ENCODE peak calls at places on chromosomes 1 and 21, in nine cellular contexts. Z is A549, G is fibroblast of lung, X is heart left ventricle, V is ovary, I is foreskin fibroblast, L is IMR-90, R is heart right ventricle, M is AG04450. Y is an unnamed sample.

GRCh38 chr1:58395355-58395754 is 151.2 kb downstream of the OMA1 start:
- DNase-seq in Z (peak), G (peak), X (peak), V (no peak), I (peak), L (peak), R (no peak), M (peak), Y (peak)

GRCh38 chr1:44783697-44784093 is 4.3 kb downstream of the BEST4 start:
- DNase-seq in Z (no peak), G (no peak), X (no peak), V (no peak), I (no peak), L (no peak), R (no peak), M (no peak), Y (no peak)

GRCh38 chr1:98459471-98459870 is 202.1 kb upstream of the SNX7 start:
- DNase-seq in Z (no peak), G (no peak), X (no peak), V (no peak), I (no peak), L (no peak), R (no peak), M (no peak), Y (no peak)

GRCh38 chr1:12296623-12297022 is 66.8 kb downstream of the VPS13D start:
- DNase-seq in Z (no peak), G (peak), X (no peak), V (no peak), I (peak), L (peak), R (no peak), M (no peak), Y (peak)

GRCh38 chr1:182143825-182144661 is 82.5 kb upstream of the ZNF648 start:
- DNase-seq in Z (no peak), G (peak), X (peak), V (peak), I (peak), L (peak), R (peak), M (no peak), Y (peak)

GRCh38 chr1:17359808-17360207 is 12.2 kb upstream of the PADI6 start:
- DNase-seq in Z (no peak), G (no peak), X (no peak), V (no peak), I (no peak), L (no peak), R (no peak), M (no peak), Y (no peak)

GRCh38 chr1:185479781-185480180 is 162.7 kb upstream of the IVNS1ABP start:
- DNase-seq in Z (no peak), G (no peak), X (no peak), V (no peak), I (no peak), L (no peak), R (no peak), M (no peak), Y (no peak)

GRCh38 chr21:20811702-20812101 is 186.5 kb upstream of the NCAM2 start:
- DNase-seq in Z (no peak), G (no peak), X (no peak), V (no peak), I (no peak), L (no peak), R (no peak), M (no peak), Y (no peak)

GRCh38 chr1:201637282-201638076 is 98.6 kb downstream of the NAV1 start:
- DNase-seq in Z (no peak), G (peak), X (no peak), V (no peak), I (peak), L (peak), R (no peak), M (no peak), Y (peak)

GRCh38 chr21:44441581-44442265 is 13.6 kb upstream of the LRRC3 start:
- DNase-seq in Z (no peak), G (no peak), X (no peak), V (peak), I (no peak), L (no peak), R (peak), M (no peak), Y (no peak)

GRCh38 chr1:222288056-222288455 is 259.8 kb downstream of the HHIPL2 start:
- DNase-seq in Z (no peak), G (peak), X (no peak), V (no peak), I (peak), L (peak), R (no peak), M (no peak), Y (no peak)

GRCh38 chr1:81920245-81920740 is 119.6 kb downstream of the ADGRL2 start:
- DNase-seq in Z (no peak), G (peak), X (peak), V (peak), I (peak), L (peak), R (peak), M (peak), Y (peak)

GRCh38 chr1:226603030-226603960 is 54.7 kb downstream of the STUM start:
- DNase-seq in Z (no peak), G (peak), X (peak), V (peak), I (peak), L (peak), R (peak), M (no peak), Y (peak)

GRCh38 chr21:41250519-41250918 is 66.1 kb upstream of the FAM3B start:
- DNase-seq in Z (no peak), G (peak), X (no peak), V (no peak), I (peak), L (peak), R (no peak), M (no peak), Y (peak)

GRCh38 chr1:231057410-231057809 is 17.4 kb upstream of the FAM89A start:
- DNase-seq in Z (no peak), G (no peak), X (no peak), V (no peak), I (no peak), L (no peak), R (no peak), M (no peak), Y (no peak)

GRCh38 chr1:58584082-58584895 is 7.2 kb upstream of the TACSTD2 start:
- DNase-seq in Z (peak), G (peak), X (no peak), V (peak), I (peak), L (peak), R (peak), M (peak), Y (peak)

GRCh38 chr1:7608628-7609295 is 162.3 kb upstream of the VAMP3 start:
- DNase-seq in Z (no peak), G (no peak), X (no peak), V (peak), I (no peak), L (peak), R (no peak), M (no peak), Y (peak)

GRCh38 chr1:2867861-2868260 is 66.4 kb upstream of the TTC34 start:
- DNase-seq in Z (no peak), G (no peak), X (no peak), V (no peak), I (no peak), L (no peak), R (no peak), M (no peak), Y (no peak)

GRCh38 chr1:207791290-207791689 is 39.4 kb downstream of the CD46 start:
- DNase-seq in Z (no peak), G (no peak), X (no peak), V (no peak), I (no peak), L (no peak), R (no peak), M (no peak), Y (no peak)

GRCh38 chr1:192807968-192808587 is 761 bp upstream of the RGS2 start:
- DNase-seq in Z (peak), G (peak), X (no peak), V (no peak), I (peak), L (peak), R (no peak), M (no peak), Y (peak)

GRCh38 chr1:33925586-33925985 is 61.7 kb downstream of the HMGB4 start:
- DNase-seq in Z (no peak), G (peak), X (no peak), V (no peak), I (no peak), L (no peak), R (no peak), M (no peak), Y (no peak)

GRCh38 chr1:84698718-84699117 is 8.5 kb upstream of the SSX2IP start:
- DNase-seq in Z (peak), G (peak), X (no peak), V (no peak), I (peak), L (peak), R (no peak), M (peak), Y (peak)

GRCh38 chr1:198655464-198656121 is 16.8 kb downstream of the PTPRC start:
- DNase-seq in Z (no peak), G (no peak), X (no peak), V (no peak), I (no peak), L (no peak), R (no peak), M (no peak), Y (no peak)

GRCh38 chr1:40534589-40534988 is 3.2 kb downstream of the ZNF684 start:
- DNase-seq in Z (no peak), G (no peak), X (no peak), V (no peak), I (no peak), L (no peak), R (no peak), M (no peak), Y (no peak)

GRCh38 chr1:30912913-30913652 is 4.5 kb upstream of the SDC3 start:
- DNase-seq in Z (no peak), G (no peak), X (peak), V (peak), I (no peak), L (no peak), R (peak), M (no peak), Y (no peak)

GRCh38 chr21:28445081-28445830 is 547.4 kb downstream of the LTN1 start:
- DNase-seq in Z (no peak), G (peak), X (no peak), V (no peak), I (peak), L (peak), R (no peak), M (peak), Y (peak)

DNA sequence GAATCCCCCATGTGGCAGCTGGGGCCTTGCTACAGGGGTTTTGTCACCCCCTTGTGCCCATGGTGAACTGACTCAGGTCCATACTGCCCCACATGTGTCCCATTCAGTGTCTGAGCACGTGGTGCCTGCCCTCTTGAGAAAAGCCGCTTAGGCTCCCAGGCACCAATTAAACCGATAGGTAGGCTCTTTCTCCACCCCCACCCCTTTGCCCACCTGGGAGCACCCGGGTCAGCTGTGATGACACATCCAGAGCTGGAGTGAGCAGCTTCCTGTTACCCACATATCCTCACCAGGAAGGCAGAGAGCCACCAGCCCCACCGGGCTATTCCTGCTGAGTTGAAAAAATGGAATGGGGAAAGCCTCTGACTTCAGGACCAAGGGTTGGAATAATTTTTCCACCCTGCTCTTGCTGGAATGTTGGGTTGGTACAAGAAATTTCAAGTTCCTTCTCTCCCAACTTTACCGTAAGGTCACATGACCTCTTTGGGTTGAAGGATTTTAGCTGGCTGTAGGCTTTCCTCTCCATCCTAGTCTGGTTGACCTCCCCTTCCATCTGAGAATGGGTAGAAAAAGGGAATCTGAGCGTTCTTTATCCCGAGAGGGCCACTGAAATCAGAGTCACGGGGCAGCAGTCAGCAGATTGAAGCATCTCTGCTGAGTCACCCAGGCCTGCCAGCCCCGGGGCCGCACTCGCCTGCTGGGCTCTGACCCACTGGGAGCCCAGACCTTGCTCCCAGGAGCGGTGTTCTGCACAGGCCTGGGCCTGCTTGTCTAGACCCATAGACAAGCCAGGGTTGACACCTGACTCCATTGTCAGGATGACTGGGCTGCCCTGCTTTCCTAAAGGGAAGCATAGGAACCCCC is 30.8 kb downstream of the TMCC2 start:
- DNase-seq in Z (peak), G (peak), X (no peak), V (no peak), I (peak), L (peak), R (no peak), M (no peak), Y (peak)
- H3K4me3 ChIP-seq in Z (no peak), G (no peak), X (no peak), V (no peak), I (no peak), L (no peak), R (no peak), M (no peak), Y (no peak)

DNA sequence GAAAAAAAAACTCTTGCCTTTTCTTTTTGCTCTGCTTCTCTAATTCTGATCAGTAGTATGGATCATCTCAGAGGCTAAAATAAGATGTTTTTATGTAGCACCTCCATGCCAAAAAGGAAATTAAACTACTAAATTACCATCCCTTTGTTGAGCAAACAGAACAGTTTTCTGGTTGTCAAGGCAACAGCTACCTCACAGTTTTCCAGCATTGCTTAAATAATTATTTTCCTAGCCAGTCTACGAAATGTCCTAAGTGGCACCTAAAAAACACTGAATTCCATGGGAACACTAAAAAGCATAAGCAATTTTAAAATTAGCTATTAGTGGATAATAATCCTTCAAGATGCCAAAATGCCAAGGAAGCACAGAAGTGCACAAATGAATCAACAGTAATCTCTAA is 61.7 kb downstream of the ARID4B start:
- DNase-seq in Z (no peak), G (no peak), X (no peak), V (no peak), I (no peak), L (no peak), R (no peak), M (no peak), Y (peak)
- TF ChIP-seq CTCF in Z (no peak), G (no peak), X (no peak), V (no peak), I (no peak), L (no peak), R (no peak), M (no peak), Y (no peak)

DNA sequence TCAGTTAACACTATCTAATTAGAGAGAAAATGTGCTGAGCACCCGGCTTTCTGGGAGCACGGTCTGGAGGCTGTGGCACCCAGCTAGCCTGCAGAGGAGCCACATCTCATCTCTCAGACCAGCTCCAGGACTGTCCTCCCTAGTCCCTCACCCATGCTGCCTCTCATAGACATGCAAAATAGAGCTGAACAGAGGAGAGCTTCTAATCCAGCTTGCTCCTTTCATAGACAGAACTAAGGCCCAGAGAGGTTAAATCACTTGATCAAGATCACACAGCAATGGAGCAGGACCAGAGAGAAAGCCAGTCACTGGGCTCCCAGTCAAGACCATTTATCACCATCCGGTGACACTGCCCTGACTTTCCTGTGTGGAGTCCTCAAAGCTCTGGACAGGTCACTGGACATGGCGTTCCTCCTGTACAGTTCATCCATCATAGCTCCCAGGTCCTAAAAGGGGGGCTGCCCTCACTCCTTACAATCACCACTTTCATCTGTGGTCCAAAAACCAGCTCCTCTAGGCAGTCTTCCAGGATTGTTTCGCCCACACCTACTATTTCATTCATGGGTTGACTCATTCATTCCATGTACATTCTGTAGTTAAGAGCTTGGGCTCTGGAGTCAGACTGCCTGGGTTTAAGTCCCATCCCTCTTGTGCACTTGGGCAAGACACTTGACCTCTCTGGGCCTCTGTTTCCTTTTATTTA is 8.8 kb upstream of the CAMK2N1 start:
- DNase-seq in Z (no peak), G (peak), X (no peak), V (no peak), I (peak), L (peak), R (no peak), M (peak), Y (peak)
- H3K4me3 ChIP-seq in Z (no peak), G (no peak), X (no peak), V (no peak), I (no peak), L (no peak), R (no peak), M (no peak), Y (no peak)

GRCh38 chr1:167207940-167208623 is 12.6 kb upstream of the POU2F1 start:
- DNase-seq in Z (no peak), G (no peak), X (no peak), V (no peak), I (no peak), L (no peak), R (no peak), M (no peak), Y (peak)
- TF ChIP-seq CTCF in Z (peak), G (peak), X (no peak), V (no peak), I (peak), L (peak), R (peak), M (peak), Y (peak)

DNA sequence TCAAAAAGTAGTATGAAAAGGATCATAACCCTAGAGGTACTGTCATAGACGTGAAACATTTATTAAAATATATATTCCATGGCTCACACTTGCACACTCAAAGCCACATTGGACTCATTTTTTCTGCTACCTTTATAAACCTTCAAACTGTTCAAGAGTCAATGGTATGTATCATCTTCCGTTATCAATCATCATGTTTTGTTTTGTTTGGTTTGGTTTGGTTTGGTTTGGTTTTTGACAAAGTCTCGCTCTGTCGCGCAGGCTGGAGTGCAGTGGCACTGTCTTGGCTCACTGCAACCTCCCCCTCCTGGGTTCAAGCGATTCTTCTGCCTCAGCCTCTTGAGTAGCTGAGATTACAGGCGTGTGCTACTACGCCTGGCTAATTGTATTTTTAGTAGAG is 1.8 kb downstream of the IFNAR2 start:
- DNase-seq in Z (no peak), G (no peak), X (no peak), V (no peak), I (no peak), L (no peak), R (no peak), M (no peak), Y (no peak)
- H3K4me3 ChIP-seq in Z (peak), G (no peak), X (no peak), V (no peak), I (no peak), L (no peak), R (peak), M (no peak), Y (no peak)

GRCh38 chr1:32619701-32620485 is 30.5 kb downstream of the ZBTB8OS start:
- DNase-seq in Z (no peak), G (peak), X (no peak), V (no peak), I (no peak), L (peak), R (no peak), M (no peak), Y (peak)
- TF ChIP-seq CTCF in Z (peak), G (peak), X (no peak), V (no peak), I (no peak), L (peak), R (peak), M (peak), Y (peak)